ENCODE peak calls at places on chromosomes 3 and 15, in seven cellular contexts. L is cardiac fibroblast, A is lower leg skin, K is left lung, Y is fibroblast of lung, R is neural crest cell, B is lung. W is an unnamed sample.

GRCh38 chr15:31934821-31935220 is 95.5 kb upstream of the CHRNA7 start:
- DNase-seq in K (no peak), R (no peak), Y (no peak), A (no peak), B (no peak), L (no peak), W (no peak)

GRCh38 chr3:101574388-101575156 is 592 bp downstream of the PCNP start:
- DNase-seq in Y (peak), A (peak), L (peak), K (peak), B (peak), R (peak), W (peak)

GRCh38 chr15:43769584-43770228 is 7.1 kb downstream of the ELL3 start:
- DNase-seq in K (peak), L (peak), R (peak), Y (peak), B (no peak), A (no peak), W (peak)

GRCh38 chr15:80701676-80702311 is 6.7 kb downstream of the ABHD17C start:
- DNase-seq in A (no peak), B (peak), Y (no peak), R (no peak), L (no peak), K (no peak), W (no peak)

GRCh38 chr3:69085543-69086132 is 901 bp downstream of the ARL6IP5 start:
- DNase-seq in L (peak), A (no peak), R (no peak), B (no peak), Y (peak), K (no peak), W (no peak)

GRCh38 chr15:90540768-90541167 is 11.0 kb downstream of the CRTC3 start:
- DNase-seq in A (no peak), Y (no peak), R (no peak), L (no peak), K (no peak), B (no peak), W (no peak)

GRCh38 chr15:67225336-67225735 is 29.1 kb downstream of the AAGAB start:
- DNase-seq in Y (peak), A (no peak), R (no peak), L (peak), K (no peak), B (no peak), W (peak)

GRCh38 chr15:67407709-67408257 is 113.1 kb upstream of the C15orf61 start:
- DNase-seq in B (no peak), L (no peak), Y (no peak), K (no peak), A (no peak), R (no peak), W (no peak)

GRCh38 chr3:175150812-175151411 is 291.8 kb downstream of the NAALADL2 start:
- DNase-seq in L (no peak), K (no peak), A (peak), B (no peak), R (no peak), Y (no peak), W (no peak)

GRCh38 chr3:175144368-175144767 is 285.2 kb downstream of the NAALADL2 start:
- DNase-seq in Y (no peak), A (no peak), K (no peak), B (no peak), L (no peak), R (no peak), W (no peak)

GRCh38 chr3:175149675-175150074 is 290.5 kb downstream of the NAALADL2 start:
- DNase-seq in L (no peak), A (peak), K (no peak), Y (no peak), R (no peak), B (peak), W (no peak)

GRCh38 chr3:175146258-175146657 is 287.1 kb downstream of the NAALADL2 start:
- DNase-seq in K (no peak), B (no peak), R (no peak), A (no peak), Y (peak), L (peak), W (peak)
- TF ChIP-seq CTCF in K (no peak), B (no peak), R (peak), A (no peak), Y (peak), L (peak), W (peak)

GRCh38 chr15:99686290-99686689 is 46.9 kb downstream of the LYSMD4 start:
- DNase-seq in B (no peak), L (no peak), A (no peak), R (no peak), K (no peak), Y (no peak), W (no peak)
- TF ChIP-seq CTCF in B (no peak), L (no peak), A (no peak), R (no peak), K (no peak), Y (no peak), W (no peak)

GRCh38 chr3:127820221-127820870 is 2.0 kb downstream of the MGLL start:
- DNase-seq in L (peak), Y (peak), R (no peak), A (no peak), B (peak), K (no peak), W (peak)
- TF ChIP-seq CTCF in L (peak), Y (peak), R (peak), A (no peak), B (no peak), K (no peak), W (peak)

GRCh38 chr3:114856867-114857266 is 290.2 kb downstream of the ZBTB20 start:
- DNase-seq in A (no peak), R (no peak), B (no peak), L (no peak), Y (no peak), K (no peak), W (no peak)
- TF ChIP-seq CTCF in A (no peak), R (no peak), B (no peak), L (no peak), Y (no peak), K (no peak), W (no peak)

DNA sequence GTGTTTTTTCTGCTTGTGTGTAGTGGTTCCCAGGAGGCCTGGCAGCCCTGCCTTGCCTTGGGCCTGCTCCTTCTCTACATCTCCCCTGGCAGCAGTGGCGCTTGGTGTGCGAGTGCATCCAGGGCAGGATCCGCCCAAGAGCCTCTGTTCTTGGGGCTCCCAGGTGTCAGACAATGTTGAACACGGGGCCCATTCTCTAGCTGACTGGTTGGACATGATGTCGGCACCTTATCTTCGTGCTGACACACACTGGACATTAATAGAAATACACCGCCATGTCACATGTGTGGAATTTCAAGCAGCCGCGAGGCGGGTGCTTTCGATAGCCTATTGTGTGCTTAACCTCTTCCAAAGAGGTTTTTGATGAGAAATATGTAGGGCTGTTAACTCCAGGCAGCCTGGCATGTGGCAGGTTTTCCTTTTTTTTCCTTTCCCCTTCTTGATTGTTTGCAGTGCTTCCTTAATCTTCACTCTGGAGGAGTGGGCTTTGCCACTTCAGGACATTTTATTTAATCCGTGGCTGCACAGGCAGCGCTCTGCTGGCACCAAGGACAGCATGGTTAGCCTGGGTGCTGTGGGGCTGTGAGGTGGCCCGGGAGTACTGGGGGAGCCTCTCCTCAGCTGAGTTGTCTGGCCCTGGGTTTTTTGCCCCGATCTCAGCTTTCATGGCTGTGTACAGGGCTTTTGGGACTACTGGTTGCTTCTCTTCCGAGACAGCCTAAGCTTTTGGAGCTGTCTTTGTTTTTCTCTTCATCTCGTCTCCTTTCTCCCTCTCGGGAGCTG is 42.5 kb downstream of the CHCHD6 start:
- DNase-seq in L (peak), R (no peak), A (no peak), B (peak), Y (peak), K (peak), W (peak)
- TF ChIP-seq CTCF in L (peak), R (no peak), A (no peak), B (no peak), Y (no peak), K (no peak), W (no peak)

GRCh38 chr3:27943106-27943505 is 221.0 kb upstream of the EOMES start:
- DNase-seq in L (peak), B (no peak), Y (peak), K (no peak), R (no peak), A (no peak), W (no peak)
- TF ChIP-seq CTCF in L (peak), B (no peak), Y (peak), K (no peak), R (peak), A (no peak), W (peak)

GRCh38 chr3:12553921-12554391 is 2.9 kb upstream of the MKRN2 start:
- DNase-seq in R (no peak), A (no peak), Y (peak), B (peak), K (peak), L (peak), W (peak)
- TF ChIP-seq CTCF in R (no peak), A (no peak), Y (no peak), B (no peak), K (no peak), L (no peak), W (no peak)

W was measured in HFFc6.